ENCODE peak calls at places on chromosomes 16 and 17, in five cellular contexts. Y, E, J, A and Q are unnamed samples.

GRCh38 chr17:67336859-67337258 is 29.5 kb downstream of the PSMD12 start:
- DNase-seq in Y (no peak), E (no peak), J (no peak), A (no peak), Q (no peak)

GRCh38 chr17:77779711-77780539 is 178.6 kb upstream of the TNRC6C start:
- DNase-seq in Y (peak), E (no peak), J (no peak), A (no peak), Q (no peak)

GRCh38 chr16:26709175-26709574 is 357.6 kb upstream of the C16orf82 start:
- DNase-seq in Y (no peak), E (no peak), J (no peak), A (no peak), Q (no peak)

GRCh38 chr17:80032614-80033171 is 3.0 kb downstream of the TBC1D16 start:
- DNase-seq in Y (no peak), E (no peak), J (no peak), A (no peak), Q (no peak)

GRCh38 chr17:65027305-65027704 is 29.2 kb downstream of the GNA13 start:
- DNase-seq in Y (peak), E (no peak), J (no peak), A (no peak), Q (peak)

GRCh38 chr17:2023692-2024571 is 1.2 kb downstream of the RTN4RL1 start:
- DNase-seq in Y (peak), E (no peak), J (peak), A (no peak), Q (peak)

GRCh38 chr16:1950559-1950958 is 3.9 kb downstream of the RPL3L start:
- DNase-seq in Y (no peak), E (no peak), J (no peak), A (no peak), Q (no peak)

GRCh38 chr16:77298638-77299360 is 99.6 kb downstream of the SYCE1L start:
- DNase-seq in Y (peak), E (no peak), J (no peak), A (no peak), Q (no peak)

GRCh38 chr17:17713839-17714238 is 32.6 kb downstream of the RAI1 start:
- DNase-seq in Y (no peak), E (no peak), J (no peak), A (no peak), Q (no peak)

GRCh38 chr16:88306860-88307545 is 75.8 kb upstream of the ZNF469 start:
- DNase-seq in Y (peak), E (no peak), J (no peak), A (no peak), Q (no peak)

GRCh38 chr16:14333361-14333760 is 262.2 kb downstream of the MRTFB start:
- DNase-seq in Y (no peak), E (no peak), J (no peak), A (no peak), Q (no peak)

GRCh38 chr17:11404431-11404830 is 163.4 kb downstream of the SHISA6 start:
- DNase-seq in Y (no peak), E (no peak), J (no peak), A (no peak), Q (no peak)

GRCh38 chr17:17151055-17151454 is 55.1 kb downstream of the PLD6 start:
- DNase-seq in Y (peak), E (no peak), J (no peak), A (no peak), Q (no peak)

GRCh38 chr16:1426734-1427451 is 4.0 kb upstream of the PERCC1 start:
- DNase-seq in Y (no peak), E (peak), J (no peak), A (no peak), Q (no peak)

GRCh38 chr16:57955572-57955971 is 15.4 kb downstream of the CNGB1 start:
- DNase-seq in Y (no peak), E (no peak), J (no peak), A (no peak), Q (no peak)

GRCh38 chr17:1301546-1301945 is 22.1 kb downstream of the TRARG1 start:
- DNase-seq in Y (no peak), E (no peak), J (no peak), A (no peak), Q (no peak)

GRCh38 chr16:29813644-29814562 is 1.9 kb downstream of the PRRT2 start:
- DNase-seq in Y (no peak), E (peak), J (no peak), A (no peak), Q (no peak)

GRCh38 chr16:11149011-11149616 is 106.9 kb downstream of the SOCS1 start:
- DNase-seq in Y (no peak), E (peak), J (no peak), A (no peak), Q (no peak)

GRCh38 chr17:77098884-77099545 is 41.8 kb upstream of the SEC14L1 start:
- DNase-seq in Y (peak), E (no peak), J (no peak), A (no peak), Q (no peak)

GRCh38 chr17:14211246-14211645 is 25.4 kb downstream of the CDRT15 start:
- DNase-seq in Y (no peak), E (no peak), J (no peak), A (no peak), Q (no peak)

GRCh38 chr17:17505610-17506171 is 9.5 kb upstream of the RASD1 start:
- DNase-seq in Y (no peak), E (no peak), J (no peak), A (no peak), Q (no peak)

GRCh38 chr17:8818047-8818446 is 18.9 kb upstream of the MFSD6L start:
- DNase-seq in Y (no peak), E (no peak), J (no peak), A (no peak), Q (no peak)

GRCh38 chr17:39979865-39980401 is 674 bp upstream of the PSMD3 start:
- DNase-seq in Y (no peak), E (no peak), J (no peak), A (no peak), Q (peak)

GRCh38 chr16:5854027-5854426 is 756.4 kb upstream of the EEF2KMT start:
- DNase-seq in Y (no peak), E (no peak), J (no peak), A (no peak), Q (no peak)

GRCh38 chr17:77323413-77324171 is 182.8 kb downstream of the SEC14L1 start:
- DNase-seq in Y (peak), E (peak), J (no peak), A (no peak), Q (no peak)

DNA sequence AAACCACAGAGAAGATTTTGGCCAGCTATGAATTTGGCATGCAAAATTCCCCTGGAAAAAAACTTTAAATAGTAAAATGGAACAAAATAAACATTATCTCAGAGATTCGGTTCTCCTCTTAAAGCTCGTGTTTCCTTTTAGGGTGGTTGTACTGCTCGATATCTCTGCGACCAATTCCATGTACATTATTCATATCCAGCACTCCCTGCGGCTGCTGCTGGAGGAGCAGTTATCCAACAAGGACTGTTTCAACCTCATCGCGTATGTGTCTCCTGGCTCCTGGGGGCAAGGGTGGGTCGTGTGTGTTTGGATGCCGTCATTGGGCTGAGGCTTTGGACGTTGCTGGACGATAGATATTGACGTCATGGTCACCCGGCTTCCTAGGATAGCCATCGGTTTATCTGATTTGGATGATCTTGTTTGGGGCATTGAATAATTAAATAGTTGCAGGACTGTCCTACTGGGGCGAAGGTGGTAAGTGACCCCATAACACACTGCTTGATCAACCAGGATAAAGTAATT is 33.8 kb downstream of the VWA3A start:
- DNase-seq in Y (no peak), E (no peak), J (no peak), A (no peak), Q (no peak)
- TF ChIP-seq CTCF in Y (no peak), E (no peak), J (no peak), A (no peak), Q (no peak)

GRCh38 chr17:42072323-42073187 is 22.2 kb upstream of the C17orf113 start:
- DNase-seq in Y (no peak), E (no peak), J (no peak), A (no peak), Q (peak)
- TF ChIP-seq CTCF in Y (no peak), E (no peak), J (no peak), A (no peak), Q (peak)

GRCh38 chr16:17606460-17606859 is 135.7 kb upstream of the XYLT1 start:
- DNase-seq in Y (no peak), E (no peak), J (no peak), A (no peak), Q (no peak)
- TF ChIP-seq CTCF in Y (no peak), E (no peak), J (no peak), A (no peak), Q (no peak)

GRCh38 chr17:61946359-61946758 is 18.6 kb upstream of the INTS2 start:
- DNase-seq in Y (no peak), E (no peak), J (no peak), A (no peak), Q (no peak)
- TF ChIP-seq CTCF in Y (no peak), E (no peak), J (no peak), A (no peak), Q (no peak)

GRCh38 chr16:70467113-70467512 is 12.7 kb downstream of the FCSK start:
- DNase-seq in Y (no peak), E (no peak), J (no peak), A (no peak), Q (no peak)
- TF ChIP-seq CTCF in Y (no peak), E (no peak), J (no peak), A (no peak), Q (no peak)

GRCh38 chr16:85986931-85987749 is 88.2 kb downstream of the IRF8 start:
- DNase-seq in Y (no peak), E (peak), J (peak), A (no peak), Q (peak)

GRCh38 chr16:85988723-85989313 is 89.9 kb downstream of the IRF8 start:
- DNase-seq in Y (no peak), E (no peak), J (no peak), A (no peak), Q (no peak)

GRCh38 chr16:85988306-85988705 is 89.3 kb downstream of the IRF8 start:
- DNase-seq in Y (no peak), E (no peak), J (no peak), A (no peak), Q (no peak)

GRCh38 chr16:85989376-85989775 is 90.4 kb downstream of the IRF8 start:
- DNase-seq in Y (no peak), E (no peak), J (no peak), A (no peak), Q (no peak)

GRCh38 chr16:85987750-85988078 is 88.8 kb downstream of the IRF8 start:
- DNase-seq in Y (no peak), E (no peak), J (no peak), A (no peak), Q (no peak)
- TF ChIP-seq CTCF in Y (no peak), E (no peak), J (peak), A (no peak), Q (peak)

GRCh38 chr17:19718041-19718612 is 1.7 kb upstream of the SLC47A2 start:
- DNase-seq in Y (no peak), E (no peak), J (no peak), A (no peak), Q (no peak)

GRCh38 chr17:19717411-19717908 is 1.1 kb upstream of the SLC47A2 start:
- DNase-seq in Y (no peak), E (no peak), J (no peak), A (no peak), Q (no peak)

GRCh38 chr17:19720210-19720475 is 3.8 kb upstream of the SLC47A2 start:
- DNase-seq in Y (no peak), E (no peak), J (no peak), A (no peak), Q (no peak)

GRCh38 chr17:19719365-19720209 is 3.2 kb upstream of the SLC47A2 start:
- DNase-seq in Y (no peak), E (no peak), J (no peak), A (no peak), Q (no peak)

DNA sequence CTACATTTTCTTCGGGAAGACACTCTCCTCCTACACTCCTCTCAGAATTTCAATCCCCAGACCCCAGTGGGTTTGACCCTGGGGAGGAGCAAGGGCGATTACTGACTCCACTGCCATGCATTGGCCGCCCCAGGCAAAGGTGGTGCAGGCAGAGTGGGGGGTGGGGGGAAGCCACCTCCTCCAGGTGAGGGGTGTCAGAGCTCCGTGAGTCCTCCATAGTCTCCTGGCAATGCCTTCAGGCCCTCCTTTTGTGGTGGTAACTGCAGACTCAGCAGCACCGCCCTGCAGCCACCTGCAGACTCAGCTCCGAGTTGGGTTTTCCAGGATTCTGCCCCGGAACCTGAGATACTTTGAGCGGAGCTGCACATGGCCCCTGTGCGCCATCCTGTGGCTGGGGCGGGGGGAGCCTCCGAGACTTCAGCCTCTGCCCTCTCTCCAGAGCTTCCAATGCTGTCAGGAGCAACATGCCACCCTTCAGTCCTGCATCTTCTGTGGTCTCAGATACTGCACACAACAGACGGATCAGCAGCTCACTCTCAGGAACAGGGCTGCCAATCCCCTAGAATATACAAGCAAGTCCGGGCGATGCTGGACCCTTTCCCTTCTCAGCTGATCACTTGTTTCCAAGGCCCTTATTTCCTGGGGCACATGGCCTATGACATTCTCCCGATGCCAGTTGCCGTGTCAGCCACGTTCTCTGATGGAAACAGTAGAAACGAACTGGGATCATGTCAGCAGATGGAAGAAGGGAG is 2.4 kb upstream of the SLC47A2 start:
- DNase-seq in Y (no peak), E (no peak), J (no peak), A (no peak), Q (peak)
- TF ChIP-seq CTCF in Y (peak), E (no peak), J (no peak), A (no peak), Q (no peak)

GRCh38 chr17:44218344-44219125 is 940 bp downstream of the UBTF start:
- DNase-seq in Y (peak), E (peak), J (peak), A (peak), Q (peak)
- TF ChIP-seq CTCF in Y (peak), E (peak), J (peak), A (peak), Q (no peak)

GRCh38 chr17:74815671-74816370 is 39.7 kb upstream of the NAT9 start:
- DNase-seq in Y (no peak), E (no peak), J (no peak), A (no peak), Q (peak)
- TF ChIP-seq CTCF in Y (peak), E (no peak), J (no peak), A (no peak), Q (peak)

GRCh38 chr16:86025706-86026105 is 126.7 kb downstream of the IRF8 start:
- DNase-seq in Y (no peak), E (no peak), J (no peak), A (no peak), Q (no peak)
- TF ChIP-seq CTCF in Y (no peak), E (no peak), J (no peak), A (no peak), Q (no peak)